ENCODE peak calls at places on chromosomes 13 and 19, in four cellular contexts. L is HepG2, X is K562, Q is H1. U is an unnamed sample.

GRCh38 chr19:50728084-50728737 is 5.0 kb downstream of the CLEC11A start:
- DNase-seq in L (peak; percentile 20), Q (peak; percentile 89), X (peak; percentile 99), U (no peak)

GRCh38 chr13:60178327-60178726 is 14.6 kb upstream of the DIAPH3 start:
- DNase-seq in Q (no peak), X (no peak), L (no peak), U (no peak)

GRCh38 chr19:45469835-45470146 is 2.0 kb downstream of the FOSB start:
- DNase-seq in X (peak; percentile 93), Q (no peak), L (peak; percentile 85), U (no peak)

GRCh38 chr19:8654591-8655339 is 24.3 kb downstream of the NFILZ start:
- DNase-seq in L (no peak), Q (peak; percentile 13), X (peak; percentile 70), U (no peak)

GRCh38 chr13:110874508-110874960 is 40.3 kb downstream of the ANKRD10 start:
- DNase-seq in Q (no peak), L (peak; percentile 37), X (peak; percentile 90), U (no peak)

GRCh38 chr13:111976474-111977183 is 90.3 kb upstream of the SOX1 start:
- DNase-seq in X (no peak), L (no peak), Q (no peak), U (no peak)

GRCh38 chr19:55358943-55359908 is 3.8 kb downstream of the GARIN5B start:
- DNase-seq in X (no peak), Q (no peak), L (no peak), U (no peak)

GRCh38 chr13:61255035-61255796 is 160.4 kb downstream of the PCDH20 start:
- DNase-seq in X (no peak), Q (no peak), L (peak; percentile 3), U (no peak)

GRCh38 chr19:34731964-34732363 is 2.1 kb upstream of the ZNF181 start:
- DNase-seq in X (no peak), L (no peak), Q (no peak), U (no peak)

GRCh38 chr13:61463027-61463426 is 47.4 kb upstream of the PCDH20 start:
- DNase-seq in L (no peak), Q (no peak), X (no peak), U (no peak)

GRCh38 chr19:42397315-42398166 is 7.4 kb upstream of the CNFN start:
- DNase-seq in L (no peak), Q (no peak), X (peak; percentile 25), U (no peak)

DNA sequence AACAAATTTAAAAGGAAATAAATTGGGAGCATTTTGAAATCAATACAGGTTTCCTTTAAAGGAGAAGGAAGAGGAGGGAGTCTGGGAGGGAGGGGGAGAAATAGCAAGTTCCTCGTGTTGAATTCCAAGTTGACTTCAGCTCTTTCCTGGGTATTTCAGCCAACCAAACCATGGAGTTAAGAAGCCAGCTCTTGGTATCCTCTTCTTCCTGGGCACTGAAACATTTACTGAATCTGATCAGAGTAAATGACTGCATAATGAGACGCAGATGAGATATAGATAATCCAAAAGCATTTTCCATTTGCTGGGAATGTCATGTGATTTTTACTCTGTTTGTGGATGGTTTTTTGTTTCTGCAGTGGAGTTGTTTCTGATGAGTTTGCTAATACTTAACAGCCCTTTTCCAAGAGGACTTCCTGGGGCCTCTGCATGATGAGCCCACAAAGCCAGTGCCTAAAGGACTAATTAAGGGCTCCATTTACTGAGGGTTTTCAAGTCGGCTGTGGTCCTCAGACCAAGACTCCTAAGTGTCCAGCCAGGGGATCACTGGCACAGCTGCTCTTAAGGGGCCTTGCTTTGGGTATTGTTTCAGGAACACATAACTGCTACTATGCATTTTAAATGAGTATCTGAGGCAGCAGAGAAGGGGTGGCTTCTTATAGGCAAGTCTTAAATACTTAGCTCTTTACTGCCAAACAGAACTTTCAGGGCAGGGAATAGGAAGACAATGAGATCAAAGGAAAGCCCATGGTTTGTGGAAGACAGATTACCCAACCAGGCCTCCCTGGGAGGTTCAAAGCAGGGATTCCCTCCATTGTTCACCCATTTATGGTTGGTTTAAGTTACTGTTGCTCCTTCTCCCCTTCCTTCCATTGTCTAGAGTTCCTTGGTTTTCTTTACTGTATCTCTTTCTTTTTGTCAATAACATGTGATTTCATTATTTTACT is 61.7 kb downstream of the TNFRSF19 start:
- DNase-seq in Q (no peak), L (peak; percentile 52), X (no peak), U (no peak)
- TF ChIP-seq ATF2 in Q (no peak), L (no peak), X (no peak), U (no peak)

GRCh38 chr19:2053601-2054389 is 2.8 kb upstream of the MKNK2 start:
- DNase-seq in L (no peak), Q (no peak), X (no peak), U (no peak)

GRCh38 chr19:2050349-2050990 is 574 bp downstream of the MKNK2 start:
- DNase-seq in L (no peak), X (no peak), Q (no peak), U (no peak)

GRCh38 chr19:2050991-2051770 is at the start of gene MKNK2:
- DNase-seq in Q (peak; percentile 72), X (peak; percentile 91), L (peak; percentile 64), U (no peak)

GRCh38 chr19:2049741-2050348 is 1.2 kb downstream of the MKNK2 start:
- DNase-seq in L (peak; percentile 75), Q (no peak), X (peak; percentile 62), U (no peak)

GRCh38 chr19:2051771-2052704 is 994 bp upstream of the MKNK2 start:
- DNase-seq in L (no peak), X (no peak), Q (no peak), U (peak; percentile 72)
- H3K4me3 ChIP-seq in L (peak overlapping the region; percentile 77), X (peak overlapping the region; percentile 90), Q (no peak overlapping the region), U (peak overlapping the region; percentile 37)

GRCh38 chr13:97586941-97587340 is 153.0 kb downstream of the RAP2A start:
- DNase-seq in X (no peak), L (no peak), Q (no peak), U (no peak)

GRCh38 chr13:97583884-97584497 is 150.0 kb downstream of the RAP2A start:
- DNase-seq in L (peak; percentile 12), X (no peak), Q (no peak), U (no peak)

DNA sequence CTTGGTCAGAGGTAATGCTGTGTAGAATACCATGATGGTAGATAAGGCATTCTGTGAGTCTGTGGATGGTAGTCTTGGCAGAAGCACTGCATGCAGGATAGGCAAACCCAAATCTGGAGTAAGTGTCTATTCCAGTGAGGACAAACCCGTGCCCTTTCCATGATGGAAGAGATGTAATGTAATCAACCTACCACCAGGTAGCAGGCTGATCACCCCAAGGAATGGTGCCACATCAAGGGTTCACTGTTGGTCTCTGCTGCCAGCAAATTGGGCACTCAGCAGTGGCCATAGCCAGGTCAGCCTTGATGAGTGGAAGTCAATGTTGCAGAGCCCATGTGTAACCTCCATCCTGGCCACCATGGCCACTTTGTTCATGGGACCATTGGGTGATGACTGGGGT is 155.0 kb downstream of the RAP2A start:
- DNase-seq in Q (no peak), L (no peak), X (no peak), U (no peak)
- TF ChIP-seq ATF2 in Q (no peak), L (no peak), X (no peak), U (no peak)

DNA sequence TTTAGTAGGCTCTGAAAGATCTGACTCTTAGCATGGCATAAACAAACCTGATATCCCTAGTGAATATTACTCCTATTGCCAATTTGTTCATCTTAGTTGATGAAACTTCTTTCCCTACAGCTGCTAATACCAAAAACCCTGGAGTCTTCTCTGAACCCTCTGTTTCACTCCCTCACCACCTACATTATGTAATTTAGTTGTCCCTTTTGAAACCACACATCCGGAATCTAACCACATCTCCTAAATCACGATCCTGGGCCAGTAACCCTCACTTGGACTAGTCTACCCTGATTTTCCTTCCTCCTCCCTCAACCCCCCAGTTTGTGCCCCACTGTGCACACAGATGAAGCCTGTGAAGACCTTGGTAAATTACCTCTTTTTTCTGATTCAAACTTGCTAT is 1.2 kb downstream of the ZNF256 start:
- DNase-seq in Q (no peak), X (no peak), L (no peak), U (no peak)
- H3K4me3 ChIP-seq in Q (peak overlapping the region; percentile 92), X (no peak overlapping the region), L (peak overlapping the region; percentile 88), U (peak overlapping the region; percentile 84)

GRCh38 chr13:79336971-79337370 is 69.1 kb downstream of the RBM26 start:
- DNase-seq in Q (no peak), X (no peak), L (no peak), U (no peak)
- TF ChIP-seq ATF2 in Q (no peak), X (no peak), L (no peak), U (no peak)

DNA sequence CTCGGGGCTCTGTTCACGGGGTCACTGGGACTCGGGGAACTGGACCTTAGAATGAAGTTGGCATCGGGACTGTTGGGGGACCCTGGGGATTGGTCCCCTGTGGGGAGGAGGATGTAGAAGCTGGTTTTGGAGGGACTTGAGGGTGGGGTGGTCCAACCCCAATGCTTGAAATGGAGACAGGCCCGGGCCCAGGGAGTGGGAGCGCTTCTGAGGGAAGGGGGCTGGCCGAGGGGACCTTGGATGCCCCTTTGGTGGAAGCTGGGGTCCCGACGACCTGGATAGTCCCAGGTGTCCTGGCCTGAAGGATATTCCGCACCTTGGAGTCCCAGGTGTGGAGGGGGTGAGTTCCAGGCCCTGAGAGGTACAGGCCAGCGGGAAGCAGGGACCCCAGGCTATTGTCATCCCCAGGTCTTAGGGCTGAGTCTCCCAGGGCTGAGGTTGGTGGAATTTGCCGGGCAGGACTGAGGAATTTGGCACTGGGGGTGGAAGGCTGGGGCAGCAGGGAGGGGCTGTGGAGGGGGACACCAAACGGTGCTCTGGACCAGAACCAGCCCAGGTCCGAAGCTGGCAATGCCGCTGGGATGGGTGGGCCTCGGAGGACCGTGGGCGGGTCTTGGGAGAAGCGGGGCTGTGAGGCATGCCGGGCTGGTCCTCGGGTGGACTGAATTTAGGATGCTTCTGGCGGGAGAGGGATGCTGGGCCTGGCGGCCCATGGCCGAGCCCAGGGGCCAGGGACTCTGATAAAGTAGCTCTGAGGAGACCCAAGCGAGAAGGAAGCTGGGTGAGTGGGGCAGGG is 1.8 kb downstream of the HDGFL2 start:
- DNase-seq in L (no peak), X (no peak), Q (no peak), U (no peak)
- H3K4me3 ChIP-seq in L (peak overlapping the region; percentile 94), X (no peak overlapping the region), Q (peak overlapping the region; percentile 74), U (peak overlapping the region; percentile 99)

GRCh38 chr19:4633140-4633967 is 6.0 kb upstream of the TNFAIP8L1 start:
- DNase-seq in Q (no peak), X (peak; percentile 88), L (peak; percentile 67), U (peak; percentile 16)
- TF ChIP-seq ATF2 in Q (no peak), X (no peak), L (peak; percentile 23), U (no peak)

GRCh38 chr19:57192993-57193392 is 1.7 kb downstream of the ZNF264 start:
- DNase-seq in Q (no peak), X (no peak), L (no peak), U (no peak)

GRCh38 chr19:57192064-57192395 is 730 bp downstream of the ZNF264 start:
- DNase-seq in X (no peak), Q (no peak), L (no peak), U (no peak)

GRCh38 chr19:57191141-57192063 is at the start of gene ZNF264:
- DNase-seq in Q (peak; percentile 19), X (peak; percentile 58), L (peak; percentile 62), U (peak; percentile 49)

DNA sequence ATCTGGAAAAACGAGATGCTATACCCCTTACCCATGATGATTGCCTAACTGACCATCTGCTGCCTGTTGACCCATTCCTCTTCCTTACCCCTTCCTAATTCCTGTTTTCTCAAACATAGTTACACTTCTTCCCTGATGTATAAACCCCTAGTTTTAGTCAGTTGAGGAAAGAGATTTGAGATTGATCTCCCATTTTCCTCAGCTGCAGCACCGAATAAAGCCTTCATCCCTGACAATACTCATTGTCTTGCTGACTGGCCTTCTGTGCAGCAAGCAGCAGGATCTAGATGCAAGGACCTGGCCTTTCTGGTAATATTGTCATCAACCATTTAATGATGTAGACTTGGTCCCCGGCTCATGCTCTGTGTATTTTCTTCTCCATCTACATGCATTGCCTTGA is 999 bp upstream of the ZNF264 start:
- DNase-seq in X (no peak), Q (no peak), L (no peak), U (no peak)
- H3K4me3 ChIP-seq in X (no peak overlapping the region), Q (no peak overlapping the region), L (no peak overlapping the region), U (peak overlapping the region; percentile 83)